ENCODE peak calls at places on chromosomes 16 and 17, in four cellular contexts. N is BJ; K is DMS153; C is stimulated activated CD8-positive, alpha-beta memory T cell treated with anti-CD3 and anti-CD28 coated beads, Interleukin-4, amount 100 ng/mL, for 1 hour. T is an unnamed sample.

GRCh38 chr16:21219551-21219950 is 8.2 kb upstream of the ZP2 start:
- DNase-seq in N (no peak), K (no peak), C (no peak), T (no peak)

GRCh38 chr17:66655861-66656260 is 179.1 kb upstream of the CACNG5 start:
- DNase-seq in N (no peak), K (no peak), C (no peak), T (no peak)

GRCh38 chr16:12208341-12209035 is 232.0 kb downstream of the SNX29 start:
- DNase-seq in N (no peak), K (no peak), C (no peak), T (no peak)

GRCh38 chr17:81398855-81399451 is 3.7 kb downstream of the BAHCC1 start:
- DNase-seq in N (no peak), K (no peak), C (no peak), T (no peak)

GRCh38 chr17:18860161-18860972 is 2.4 kb downstream of the PRPSAP2 start:
- DNase-seq in N (no peak), K (no peak), C (no peak), T (no peak)

GRCh38 chr16:15757630-15758251 is 99.1 kb downstream of the MYH11 start:
- DNase-seq in N (no peak), K (no peak), C (no peak), T (no peak)

GRCh38 chr16:57042157-57043111 is 49.9 kb upstream of the CPNE2 start:
- DNase-seq in N (no peak), K (no peak), C (peak; percentile 46), T (no peak)

GRCh38 chr17:34378664-34379101 is 15.7 kb upstream of the CCL1 start:
- DNase-seq in N (no peak), K (no peak), C (no peak), T (no peak)

GRCh38 chr17:9021985-9022552 is 759 bp downstream of the NTN1 start:
- DNase-seq in N (no peak), K (no peak), C (no peak), T (no peak)

GRCh38 chr16:86073103-86073625 is 174.2 kb downstream of the IRF8 start:
- DNase-seq in N (no peak), K (no peak), C (no peak), T (no peak)

GRCh38 chr17:62869885-62870580 is 61.9 kb upstream of the MARCHF10 start:
- DNase-seq in N (no peak), K (peak; percentile 69), C (no peak), T (no peak)

GRCh38 chr16:50279142-50279865 is 13.0 kb downstream of the ADCY7 start:
- DNase-seq in N (no peak), K (no peak), C (no peak), T (no peak)

GRCh38 chr16:66326995-66327513 is 39.4 kb upstream of the CDH5 start:
- DNase-seq in N (no peak), K (peak; percentile 94), C (no peak), T (no peak)

GRCh38 chr17:59723607-59724006 is 16.2 kb downstream of the VMP1 start:
- DNase-seq in N (no peak), K (no peak), C (no peak), T (no peak)

GRCh38 chr17:222172-222571 is 40.7 kb upstream of the DOC2B start:
- DNase-seq in N (no peak), K (no peak), C (no peak), T (no peak)

GRCh38 chr17:69390735-69391501 is 23.6 kb upstream of the MAP2K6 start:
- DNase-seq in N (no peak), K (no peak), C (no peak), T (no peak)

GRCh38 chr17:75319818-75320691 is 30.8 kb upstream of the SLC25A19 start:
- DNase-seq in N (no peak), K (no peak), C (no peak), T (no peak)

GRCh38 chr16:68093816-68094613 is 8.8 kb downstream of the NFATC3 start:
- DNase-seq in N (no peak), K (no peak), C (no peak), T (no peak)

GRCh38 chr16:83967838-83968482 is at the start of gene NECAB2:
- DNase-seq in N (no peak), K (no peak), C (no peak), T (no peak)

GRCh38 chr17:65017375-65017774 is 39.2 kb downstream of the GNA13 start:
- DNase-seq in N (no peak), K (no peak), C (no peak), T (no peak)

GRCh38 chr17:15411556-15412198 is 55.7 kb downstream of the CDRT4 start:
- DNase-seq in N (no peak), K (no peak), C (no peak), T (no peak)

GRCh38 chr16:28210264-28210663 is 1.5 kb downstream of the XPO6 start:
- DNase-seq in N (no peak), K (no peak), C (no peak), T (no peak)

GRCh38 chr17:70621593-70621992 is 452.3 kb downstream of the KCNJ2 start:
- DNase-seq in N (no peak), K (no peak), C (no peak), T (no peak)

GRCh38 chr17:80762076-80762475 is 217.4 kb downstream of the RPTOR start:
- DNase-seq in N (no peak), K (no peak), C (no peak), T (no peak)

GRCh38 chr17:78789663-78790181 is 7.6 kb upstream of the CYTH1 start:
- DNase-seq in N (peak; percentile 36), K (peak; percentile 44), C (no peak), T (no peak)

GRCh38 chr17:13784466-13784865 is 182.7 kb upstream of the HS3ST3A1 start:
- DNase-seq in N (no peak), K (no peak), C (no peak), T (no peak)

GRCh38 chr17:73011016-73011486 is 81.4 kb downstream of the SLC39A11 start:
- DNase-seq in N (no peak), K (no peak), C (no peak), T (no peak)

GRCh38 chr17:79840204-79840988 is 1.2 kb upstream of the CBX4 start:
- DNase-seq in N (no peak), K (peak; percentile 15), C (no peak), T (no peak)

GRCh38 chr17:1605681-1606351 is 22.8 kb downstream of the SLC43A2 start:
- DNase-seq in N (no peak), K (no peak), C (no peak), T (no peak)

GRCh38 chr17:82320956-82321927 is 3.8 kb upstream of the CD7 start:
- DNase-seq in N (no peak), K (no peak), C (peak; percentile 70), T (no peak)

GRCh38 chr17:54941285-54941684 is 27.2 kb downstream of the COX11 start:
- DNase-seq in N (no peak), K (no peak), C (no peak), T (no peak)

GRCh38 chr16:74745109-74745615 is 29.5 kb downstream of the FA2H start:
- DNase-seq in N (no peak), K (no peak), C (no peak), T (no peak)

GRCh38 chr16:57645691-57646387 is 17.4 kb downstream of the ADGRG1 start:
- DNase-seq in N (no peak), K (no peak), C (no peak), T (no peak)